ENCODE peak calls at places on chromosomes 7 and 10, in eight cellular contexts. F is HL-60, U is thoracic aorta, L is psoas muscle, H is substantia nigra, S is SK-N-SH, Q is hepatocyte, C is DND-41. G is an unnamed sample.

GRCh38 chr10:126536148-126536547 is 134.3 kb downstream of the C10orf90 start:
- DNase-seq in F (no peak), L (no peak), Q (peak), S (no peak), C (no peak), U (no peak), H (no peak), G (no peak)

GRCh38 chr10:89520711-89521110 is 14.7 kb downstream of the SLC16A12 start:
- DNase-seq in Q (no peak), U (no peak), F (no peak), L (no peak), S (peak), C (no peak), H (no peak), G (no peak)

GRCh38 chr7:72925546-72926120 is 738 bp downstream of the POM121 start:
- DNase-seq in S (peak), H (no peak), U (no peak), Q (no peak), L (no peak), C (peak), F (no peak), G (no peak)

GRCh38 chr7:2063562-2064360 is 169.0 kb downstream of the MAD1L1 start:
- DNase-seq in H (peak), U (no peak), Q (peak), S (peak), F (no peak), L (no peak), C (no peak), G (no peak)

GRCh38 chr7:14717711-14718304 is 184.7 kb downstream of the DGKB start:
- DNase-seq in S (peak), C (no peak), F (no peak), U (no peak), L (no peak), Q (peak), H (no peak), G (no peak)

GRCh38 chr10:124180947-124181549 is 87.7 kb upstream of the CHST15 start:
- DNase-seq in S (no peak), F (no peak), Q (no peak), H (no peak), U (no peak), C (peak), L (no peak), G (no peak)

GRCh38 chr7:46515844-46516590 is 594.9 kb upstream of the IGFBP3 start:
- DNase-seq in Q (no peak), F (no peak), C (no peak), L (no peak), S (no peak), U (no peak), H (no peak), G (no peak)

GRCh38 chr7:132861424-132861823 is 220.5 kb downstream of the CHCHD3 start:
- DNase-seq in Q (no peak), F (no peak), S (no peak), H (no peak), U (no peak), C (no peak), L (no peak), G (no peak)

GRCh38 chr10:79090134-79090803 is 21.5 kb downstream of the ZMIZ1 start:
- DNase-seq in L (no peak), Q (no peak), U (no peak), F (no peak), S (peak), C (peak), H (no peak), G (no peak)

GRCh38 chr10:79093658-79094411 is 25.1 kb downstream of the ZMIZ1 start:
- DNase-seq in S (no peak), Q (peak), H (peak), F (peak), L (peak), U (no peak), C (peak), G (no peak)

GRCh38 chr10:79094412-79095175 is 25.8 kb downstream of the ZMIZ1 start:
- DNase-seq in U (no peak), C (no peak), L (no peak), Q (no peak), H (no peak), S (no peak), F (no peak), G (no peak)

GRCh38 chr10:79089579-79090110 is 20.9 kb downstream of the ZMIZ1 start:
- DNase-seq in S (no peak), F (no peak), Q (no peak), L (no peak), C (no peak), U (no peak), H (no peak), G (no peak)

DNA sequence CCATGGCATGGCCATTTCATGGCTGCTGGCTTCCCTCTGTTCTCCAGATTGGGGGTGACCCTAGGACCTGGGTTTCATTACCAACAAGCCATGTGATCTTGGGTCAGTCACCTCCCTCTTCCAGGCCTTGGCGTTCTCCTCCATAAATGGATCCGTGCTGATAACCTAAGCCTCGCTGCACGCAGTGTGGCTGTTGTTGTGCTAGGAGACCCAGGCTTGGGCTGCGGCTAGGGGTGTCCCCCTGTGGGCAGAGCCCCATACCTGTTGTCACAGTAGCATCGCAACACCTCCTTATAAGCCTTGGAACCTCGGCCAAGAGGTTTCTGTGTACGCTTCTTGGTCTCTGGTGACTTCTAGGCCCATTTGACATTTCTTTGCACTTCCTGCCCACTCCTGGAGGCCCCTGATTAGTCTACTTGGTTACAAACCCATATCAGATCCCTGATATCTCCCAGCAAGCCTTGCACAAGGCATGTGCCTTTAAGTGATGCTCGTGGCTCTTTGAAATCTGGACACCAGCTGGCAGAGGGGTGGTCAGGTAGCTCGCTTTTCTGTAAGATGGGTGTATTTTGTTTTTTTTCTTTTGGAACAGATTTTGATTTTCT is 23.6 kb downstream of the ZMIZ1 start:
- DNase-seq in L (no peak), U (no peak), F (no peak), S (no peak), H (no peak), C (no peak), Q (no peak), G (no peak)
- H3K27ac ChIP-seq in L (peak), U (no peak), F (peak), S (no peak), H (no peak), C (no peak), Q (no peak), G (no peak)

GRCh38 chr10:132409667-132410028 is 12.6 kb downstream of the PWWP2B start:
- DNase-seq in L (no peak), H (no peak), F (no peak), U (no peak), C (no peak), S (no peak), Q (no peak), G (no peak)
- H3K27ac ChIP-seq in L (no peak), H (no peak), F (no peak), U (no peak), C (no peak), S (no peak), Q (no peak), G (no peak)

GRCh38 chr7:105245398-105246099 is 143.2 kb downstream of the SRPK2 start:
- DNase-seq in U (no peak), C (no peak), S (peak), L (no peak), H (no peak), Q (no peak), F (no peak), G (no peak)

GRCh38 chr7:105249216-105249615 is 139.5 kb downstream of the SRPK2 start:
- DNase-seq in Q (no peak), C (no peak), F (no peak), L (no peak), H (no peak), U (no peak), S (no peak), G (no peak)

GRCh38 chr7:105241198-105241597 is 147.5 kb downstream of the SRPK2 start:
- DNase-seq in Q (no peak), H (no peak), S (no peak), C (no peak), U (no peak), L (no peak), F (no peak), G (no peak)

GRCh38 chr7:105246195-105247078 is 142.3 kb downstream of the SRPK2 start:
- DNase-seq in C (no peak), U (no peak), H (no peak), L (no peak), S (peak), F (no peak), Q (no peak), G (no peak)

GRCh38 chr7:105244594-105244993 is 144.1 kb downstream of the SRPK2 start:
- DNase-seq in S (no peak), H (no peak), Q (no peak), U (no peak), L (no peak), F (no peak), C (no peak), G (no peak)
- H3K27ac ChIP-seq in S (no peak), H (no peak), Q (no peak), U (no peak), L (no peak), F (no peak), C (no peak), G (no peak)

GRCh38 chr7:29612596-29612995 is 49.0 kb downstream of the PRR15 start:
- DNase-seq in U (no peak), Q (no peak), H (no peak), F (no peak), L (no peak), C (no peak), S (no peak), G (no peak)
- H3K27ac ChIP-seq in U (no peak), Q (no peak), H (no peak), F (no peak), L (no peak), C (no peak), S (peak), G (no peak)

DNA sequence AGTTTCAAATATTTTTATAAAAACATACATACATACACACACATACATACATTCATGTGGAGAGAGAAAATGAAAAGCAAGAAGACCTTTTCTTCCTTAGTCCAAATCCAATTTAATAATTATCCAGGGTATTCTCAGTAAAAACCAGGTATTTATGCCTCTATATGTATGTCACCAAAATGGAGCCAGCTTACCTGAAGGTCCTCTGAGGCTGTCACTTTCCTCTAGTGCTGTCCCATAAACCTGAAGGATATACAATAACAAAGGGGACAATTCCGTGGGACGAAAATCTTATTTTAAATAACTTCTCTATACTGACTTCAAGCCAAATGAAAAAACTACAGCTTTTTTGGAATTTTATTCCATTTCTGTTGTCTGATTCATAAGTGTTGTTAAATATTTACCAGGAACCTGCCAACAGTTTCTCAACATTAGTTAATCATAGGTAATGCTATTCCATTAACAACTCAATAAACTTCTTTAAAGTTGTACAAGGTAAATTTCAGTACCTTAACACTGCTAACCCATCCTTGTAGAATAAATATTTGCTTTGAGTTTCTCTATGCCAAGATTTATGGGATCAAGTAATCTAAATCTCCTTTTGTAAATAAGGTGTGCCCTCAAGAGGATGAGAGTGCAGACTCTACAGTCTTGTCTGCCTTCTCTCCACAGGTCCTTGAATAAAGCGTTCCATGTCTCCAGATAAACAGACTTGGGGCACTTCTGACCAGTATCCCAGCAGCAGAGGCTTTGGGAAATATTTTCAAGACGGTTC is 260.3 kb downstream of the AHR start:
- DNase-seq in Q (peak), S (no peak), L (no peak), C (no peak), F (no peak), U (no peak), H (no peak), G (no peak)
- H3K27ac ChIP-seq in Q (peak), S (no peak), L (no peak), C (no peak), F (no peak), U (no peak), H (no peak), G (no peak)

GRCh38 chr10:113023017-113023416 is 73.0 kb downstream of the TCF7L2 start:
- DNase-seq in F (no peak), U (no peak), Q (no peak), S (no peak), H (no peak), L (no peak), C (no peak), G (no peak)

GRCh38 chr10:113020425-113020753 is 70.3 kb downstream of the TCF7L2 start:
- DNase-seq in F (no peak), C (no peak), Q (no peak), S (no peak), L (no peak), H (no peak), U (no peak), G (no peak)

GRCh38 chr10:113021268-113022028 is 71.4 kb downstream of the TCF7L2 start:
- DNase-seq in S (no peak), Q (no peak), C (no peak), H (no peak), L (no peak), U (no peak), F (no peak), G (no peak)

GRCh38 chr10:113020838-113021237 is 70.8 kb downstream of the TCF7L2 start:
- DNase-seq in L (peak), Q (no peak), U (no peak), S (no peak), F (no peak), C (no peak), H (no peak), G (no peak)

DNA sequence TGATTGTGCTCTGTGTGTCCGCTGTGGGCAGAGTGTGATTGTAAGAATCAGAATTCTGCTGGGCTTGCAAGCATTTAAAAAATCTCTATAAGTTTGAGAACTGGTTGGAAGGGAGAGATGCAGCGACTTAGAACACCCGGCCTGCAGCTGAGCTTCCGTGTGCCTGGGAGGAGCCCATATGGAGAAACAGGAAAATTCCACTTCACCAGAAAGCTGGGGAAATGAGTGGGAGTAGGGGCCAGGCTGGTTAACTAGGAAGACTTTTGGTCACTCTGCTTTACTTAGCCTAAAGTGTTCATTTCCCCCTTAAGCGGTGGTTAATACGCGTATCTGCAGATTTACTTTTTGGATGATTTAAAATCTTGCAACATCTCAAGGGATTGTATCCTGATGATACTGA is 72.2 kb downstream of the TCF7L2 start:
- DNase-seq in F (no peak), H (no peak), Q (no peak), L (no peak), U (no peak), S (no peak), C (no peak), G (no peak)
- H3K27ac ChIP-seq in F (no peak), H (no peak), Q (peak), L (no peak), U (peak), S (no peak), C (no peak), G (no peak)

GRCh38 chr7:155213955-155214327 is 83.7 kb upstream of the INSIG1 start:
- DNase-seq in Q (no peak), S (no peak), F (no peak), L (no peak), U (no peak), C (no peak), H (no peak), G (no peak)
- H3K27ac ChIP-seq in Q (peak), S (no peak), F (no peak), L (no peak), U (no peak), C (no peak), H (no peak), G (no peak)

G was measured in caudate nucleus.